ENCODE peak calls at places on chromosomes 16 and 17, in ten cellular contexts. One of them, this sample, is unnamed.

GRCh38 chr17:75160211-75160610 is 5.9 kb upstream of the JPT1 start:
- DNase-seq in activated naive CD4-positive, alpha-beta T cell treated with anti-CD3 and anti-CD28 coated beads for 36 hours: no peak
- DNase-seq in endothelial cell: no peak
- DNase-seq in PC-3: no peak
- DNase-seq in cardiac fibroblast: no peak
- DNase-seq in activated CD8-positive, alpha-beta memory T cell treated with anti-CD3 and anti-CD28 coated beads for 24 hours: no peak
- DNase-seq in activated CD4-positive, alpha-beta T cell treated with anti-CD3 and anti-CD28 coated beads, Interleukin-2, amount 50 U/mL, for 4 hours: no peak
- DNase-seq in nephron progenitor cell: no peak
- DNase-seq in heart right ventricle: no peak
- DNase-seq in activated T-cell treated with anti-CD3 and anti-CD28 coated beads for 1 hour: no peak
- DNase-seq in this sample: no peak

GRCh38 chr17:39800540-39800939 is 62.8 kb downstream of the GRB7 start:
- DNase-seq in activated naive CD4-positive, alpha-beta T cell treated with anti-CD3 and anti-CD28 coated beads for 36 hours: peak
- DNase-seq in endothelial cell: no peak
- DNase-seq in PC-3: no peak
- DNase-seq in cardiac fibroblast: peak
- DNase-seq in activated CD8-positive, alpha-beta memory T cell treated with anti-CD3 and anti-CD28 coated beads for 24 hours: peak
- DNase-seq in activated CD4-positive, alpha-beta T cell treated with anti-CD3 and anti-CD28 coated beads, Interleukin-2, amount 50 U/mL, for 4 hours: peak
- DNase-seq in nephron progenitor cell: no peak
- DNase-seq in heart right ventricle: no peak
- DNase-seq in activated T-cell treated with anti-CD3 and anti-CD28 coated beads for 1 hour: peak
- DNase-seq in this sample: peak

GRCh38 chr17:76995352-76996105 is 127.3 kb downstream of the MGAT5B start:
- DNase-seq in activated naive CD4-positive, alpha-beta T cell treated with anti-CD3 and anti-CD28 coated beads for 36 hours: no peak
- DNase-seq in endothelial cell: no peak
- DNase-seq in PC-3: no peak
- DNase-seq in cardiac fibroblast: no peak
- DNase-seq in activated CD8-positive, alpha-beta memory T cell treated with anti-CD3 and anti-CD28 coated beads for 24 hours: no peak
- DNase-seq in activated CD4-positive, alpha-beta T cell treated with anti-CD3 and anti-CD28 coated beads, Interleukin-2, amount 50 U/mL, for 4 hours: no peak
- DNase-seq in nephron progenitor cell: no peak
- DNase-seq in heart right ventricle: no peak
- DNase-seq in activated T-cell treated with anti-CD3 and anti-CD28 coated beads for 1 hour: no peak
- DNase-seq in this sample: no peak

GRCh38 chr17:20299013-20299412 is 168.3 kb downstream of the LGALS9B start:
- DNase-seq in activated naive CD4-positive, alpha-beta T cell treated with anti-CD3 and anti-CD28 coated beads for 36 hours: no peak
- DNase-seq in endothelial cell: no peak
- DNase-seq in PC-3: no peak
- DNase-seq in cardiac fibroblast: no peak
- DNase-seq in activated CD8-positive, alpha-beta memory T cell treated with anti-CD3 and anti-CD28 coated beads for 24 hours: no peak
- DNase-seq in activated CD4-positive, alpha-beta T cell treated with anti-CD3 and anti-CD28 coated beads, Interleukin-2, amount 50 U/mL, for 4 hours: no peak
- DNase-seq in nephron progenitor cell: no peak
- DNase-seq in heart right ventricle: no peak
- DNase-seq in activated T-cell treated with anti-CD3 and anti-CD28 coated beads for 1 hour: no peak
- DNase-seq in this sample: no peak

GRCh38 chr16:54926166-54926838 is 4.4 kb upstream of the IRX5 start:
- DNase-seq in activated naive CD4-positive, alpha-beta T cell treated with anti-CD3 and anti-CD28 coated beads for 36 hours: no peak
- DNase-seq in endothelial cell: no peak
- DNase-seq in PC-3: no peak
- DNase-seq in cardiac fibroblast: peak
- DNase-seq in activated CD8-positive, alpha-beta memory T cell treated with anti-CD3 and anti-CD28 coated beads for 24 hours: no peak
- DNase-seq in activated CD4-positive, alpha-beta T cell treated with anti-CD3 and anti-CD28 coated beads, Interleukin-2, amount 50 U/mL, for 4 hours: no peak
- DNase-seq in nephron progenitor cell: no peak
- DNase-seq in heart right ventricle: no peak
- DNase-seq in activated T-cell treated with anti-CD3 and anti-CD28 coated beads for 1 hour: no peak
- DNase-seq in this sample: no peak

GRCh38 chr16:27450836-27451341 is 48.9 kb downstream of the IL21R start:
- DNase-seq in activated naive CD4-positive, alpha-beta T cell treated with anti-CD3 and anti-CD28 coated beads for 36 hours: peak
- DNase-seq in endothelial cell: no peak
- DNase-seq in PC-3: no peak
- DNase-seq in cardiac fibroblast: peak
- DNase-seq in activated CD8-positive, alpha-beta memory T cell treated with anti-CD3 and anti-CD28 coated beads for 24 hours: peak
- DNase-seq in activated CD4-positive, alpha-beta T cell treated with anti-CD3 and anti-CD28 coated beads, Interleukin-2, amount 50 U/mL, for 4 hours: no peak
- DNase-seq in nephron progenitor cell: no peak
- DNase-seq in heart right ventricle: no peak
- DNase-seq in activated T-cell treated with anti-CD3 and anti-CD28 coated beads for 1 hour: peak
- DNase-seq in this sample: peak

GRCh38 chr16:11100239-11100750 is 155.7 kb downstream of the SOCS1 start:
- DNase-seq in activated naive CD4-positive, alpha-beta T cell treated with anti-CD3 and anti-CD28 coated beads for 36 hours: peak
- DNase-seq in endothelial cell: peak
- DNase-seq in PC-3: peak
- DNase-seq in cardiac fibroblast: peak
- DNase-seq in activated CD8-positive, alpha-beta memory T cell treated with anti-CD3 and anti-CD28 coated beads for 24 hours: no peak
- DNase-seq in activated CD4-positive, alpha-beta T cell treated with anti-CD3 and anti-CD28 coated beads, Interleukin-2, amount 50 U/mL, for 4 hours: no peak
- DNase-seq in nephron progenitor cell: peak
- DNase-seq in heart right ventricle: peak
- DNase-seq in activated T-cell treated with anti-CD3 and anti-CD28 coated beads for 1 hour: no peak
- DNase-seq in this sample: peak

GRCh38 chr16:89561195-89562026 is 929 bp downstream of the RPL13 start:
- DNase-seq in activated naive CD4-positive, alpha-beta T cell treated with anti-CD3 and anti-CD28 coated beads for 36 hours: no peak
- DNase-seq in endothelial cell: no peak
- DNase-seq in PC-3: no peak
- DNase-seq in cardiac fibroblast: no peak
- DNase-seq in activated CD8-positive, alpha-beta memory T cell treated with anti-CD3 and anti-CD28 coated beads for 24 hours: no peak
- DNase-seq in activated CD4-positive, alpha-beta T cell treated with anti-CD3 and anti-CD28 coated beads, Interleukin-2, amount 50 U/mL, for 4 hours: no peak
- DNase-seq in nephron progenitor cell: no peak
- DNase-seq in heart right ventricle: no peak
- DNase-seq in activated T-cell treated with anti-CD3 and anti-CD28 coated beads for 1 hour: no peak
- DNase-seq in this sample: no peak

GRCh38 chr16:81891734-81892364 is 112.8 kb downstream of the PLCG2 start:
- DNase-seq in activated naive CD4-positive, alpha-beta T cell treated with anti-CD3 and anti-CD28 coated beads for 36 hours: no peak
- DNase-seq in endothelial cell: no peak
- DNase-seq in PC-3: peak
- DNase-seq in cardiac fibroblast: no peak
- DNase-seq in activated CD8-positive, alpha-beta memory T cell treated with anti-CD3 and anti-CD28 coated beads for 24 hours: no peak
- DNase-seq in activated CD4-positive, alpha-beta T cell treated with anti-CD3 and anti-CD28 coated beads, Interleukin-2, amount 50 U/mL, for 4 hours: no peak
- DNase-seq in nephron progenitor cell: no peak
- DNase-seq in heart right ventricle: no peak
- DNase-seq in activated T-cell treated with anti-CD3 and anti-CD28 coated beads for 1 hour: no peak
- DNase-seq in this sample: no peak

GRCh38 chr17:59707971-59708425 is 544 bp downstream of the VMP1 start:
- DNase-seq in activated naive CD4-positive, alpha-beta T cell treated with anti-CD3 and anti-CD28 coated beads for 36 hours: no peak
- DNase-seq in endothelial cell: no peak
- DNase-seq in PC-3: no peak
- DNase-seq in cardiac fibroblast: no peak
- DNase-seq in activated CD8-positive, alpha-beta memory T cell treated with anti-CD3 and anti-CD28 coated beads for 24 hours: no peak
- DNase-seq in activated CD4-positive, alpha-beta T cell treated with anti-CD3 and anti-CD28 coated beads, Interleukin-2, amount 50 U/mL, for 4 hours: no peak
- DNase-seq in nephron progenitor cell: peak
- DNase-seq in heart right ventricle: no peak
- DNase-seq in activated T-cell treated with anti-CD3 and anti-CD28 coated beads for 1 hour: no peak
- DNase-seq in this sample: no peak

GRCh38 chr17:34613064-34614019 is 34.0 kb downstream of the TMEM132E start:
- DNase-seq in activated naive CD4-positive, alpha-beta T cell treated with anti-CD3 and anti-CD28 coated beads for 36 hours: no peak
- DNase-seq in endothelial cell: no peak
- DNase-seq in PC-3: no peak
- DNase-seq in cardiac fibroblast: no peak
- DNase-seq in activated CD8-positive, alpha-beta memory T cell treated with anti-CD3 and anti-CD28 coated beads for 24 hours: no peak
- DNase-seq in activated CD4-positive, alpha-beta T cell treated with anti-CD3 and anti-CD28 coated beads, Interleukin-2, amount 50 U/mL, for 4 hours: no peak
- DNase-seq in nephron progenitor cell: peak
- DNase-seq in heart right ventricle: no peak
- DNase-seq in activated T-cell treated with anti-CD3 and anti-CD28 coated beads for 1 hour: no peak
- DNase-seq in this sample: peak

GRCh38 chr16:55701442-55702319 is 45.9 kb downstream of the SLC6A2 start:
- DNase-seq in activated naive CD4-positive, alpha-beta T cell treated with anti-CD3 and anti-CD28 coated beads for 36 hours: peak
- DNase-seq in endothelial cell: peak
- DNase-seq in PC-3: peak
- DNase-seq in cardiac fibroblast: peak
- DNase-seq in activated CD8-positive, alpha-beta memory T cell treated with anti-CD3 and anti-CD28 coated beads for 24 hours: peak
- DNase-seq in activated CD4-positive, alpha-beta T cell treated with anti-CD3 and anti-CD28 coated beads, Interleukin-2, amount 50 U/mL, for 4 hours: no peak
- DNase-seq in nephron progenitor cell: peak
- DNase-seq in heart right ventricle: peak
- DNase-seq in activated T-cell treated with anti-CD3 and anti-CD28 coated beads for 1 hour: no peak
- DNase-seq in this sample: peak

GRCh38 chr16:71807905-71808592 is 585 bp downstream of the AP1G1 start:
- DNase-seq in activated naive CD4-positive, alpha-beta T cell treated with anti-CD3 and anti-CD28 coated beads for 36 hours: peak
- DNase-seq in endothelial cell: peak
- DNase-seq in PC-3: no peak
- DNase-seq in cardiac fibroblast: peak
- DNase-seq in activated CD8-positive, alpha-beta memory T cell treated with anti-CD3 and anti-CD28 coated beads for 24 hours: no peak
- DNase-seq in activated CD4-positive, alpha-beta T cell treated with anti-CD3 and anti-CD28 coated beads, Interleukin-2, amount 50 U/mL, for 4 hours: peak
- DNase-seq in nephron progenitor cell: no peak
- DNase-seq in heart right ventricle: no peak
- DNase-seq in activated T-cell treated with anti-CD3 and anti-CD28 coated beads for 1 hour: no peak
- DNase-seq in this sample: peak

GRCh38 chr16:24683847-24684493 is 45.5 kb upstream of the TNRC6A start:
- DNase-seq in activated naive CD4-positive, alpha-beta T cell treated with anti-CD3 and anti-CD28 coated beads for 36 hours: no peak
- DNase-seq in endothelial cell: no peak
- DNase-seq in PC-3: no peak
- DNase-seq in cardiac fibroblast: no peak
- DNase-seq in activated CD8-positive, alpha-beta memory T cell treated with anti-CD3 and anti-CD28 coated beads for 24 hours: no peak
- DNase-seq in activated CD4-positive, alpha-beta T cell treated with anti-CD3 and anti-CD28 coated beads, Interleukin-2, amount 50 U/mL, for 4 hours: no peak
- DNase-seq in nephron progenitor cell: no peak
- DNase-seq in heart right ventricle: no peak
- DNase-seq in activated T-cell treated with anti-CD3 and anti-CD28 coated beads for 1 hour: no peak
- DNase-seq in this sample: no peak

GRCh38 chr16:79146-80054 is 1.4 kb downstream of the MPG start:
- DNase-seq in activated naive CD4-positive, alpha-beta T cell treated with anti-CD3 and anti-CD28 coated beads for 36 hours: no peak
- DNase-seq in endothelial cell: no peak
- DNase-seq in PC-3: no peak
- DNase-seq in cardiac fibroblast: peak
- DNase-seq in activated CD8-positive, alpha-beta memory T cell treated with anti-CD3 and anti-CD28 coated beads for 24 hours: no peak
- DNase-seq in activated CD4-positive, alpha-beta T cell treated with anti-CD3 and anti-CD28 coated beads, Interleukin-2, amount 50 U/mL, for 4 hours: no peak
- DNase-seq in nephron progenitor cell: no peak
- DNase-seq in heart right ventricle: no peak
- DNase-seq in activated T-cell treated with anti-CD3 and anti-CD28 coated beads for 1 hour: no peak
- DNase-seq in this sample: no peak

GRCh38 chr16:10509534-10510025 is 70.8 kb downstream of the EMP2 start:
- DNase-seq in activated naive CD4-positive, alpha-beta T cell treated with anti-CD3 and anti-CD28 coated beads for 36 hours: peak
- DNase-seq in endothelial cell: peak
- DNase-seq in PC-3: peak
- DNase-seq in cardiac fibroblast: peak
- DNase-seq in activated CD8-positive, alpha-beta memory T cell treated with anti-CD3 and anti-CD28 coated beads for 24 hours: peak
- DNase-seq in activated CD4-positive, alpha-beta T cell treated with anti-CD3 and anti-CD28 coated beads, Interleukin-2, amount 50 U/mL, for 4 hours: peak
- DNase-seq in nephron progenitor cell: peak
- DNase-seq in heart right ventricle: no peak
- DNase-seq in activated T-cell treated with anti-CD3 and anti-CD28 coated beads for 1 hour: peak
- DNase-seq in this sample: peak

GRCh38 chr17:78571329-78571728 is 5.9 kb downstream of the DNAH17 start:
- DNase-seq in activated naive CD4-positive, alpha-beta T cell treated with anti-CD3 and anti-CD28 coated beads for 36 hours: no peak
- DNase-seq in endothelial cell: no peak
- DNase-seq in PC-3: no peak
- DNase-seq in cardiac fibroblast: no peak
- DNase-seq in activated CD8-positive, alpha-beta memory T cell treated with anti-CD3 and anti-CD28 coated beads for 24 hours: no peak
- DNase-seq in activated CD4-positive, alpha-beta T cell treated with anti-CD3 and anti-CD28 coated beads, Interleukin-2, amount 50 U/mL, for 4 hours: no peak
- DNase-seq in nephron progenitor cell: no peak
- DNase-seq in heart right ventricle: no peak
- DNase-seq in activated T-cell treated with anti-CD3 and anti-CD28 coated beads for 1 hour: no peak
- DNase-seq in this sample: no peak

GRCh38 chr17:77872199-77872598 is 86.3 kb upstream of the TNRC6C start:
- DNase-seq in activated naive CD4-positive, alpha-beta T cell treated with anti-CD3 and anti-CD28 coated beads for 36 hours: peak
- DNase-seq in endothelial cell: no peak
- DNase-seq in PC-3: no peak
- DNase-seq in cardiac fibroblast: no peak
- DNase-seq in activated CD8-positive, alpha-beta memory T cell treated with anti-CD3 and anti-CD28 coated beads for 24 hours: no peak
- DNase-seq in activated CD4-positive, alpha-beta T cell treated with anti-CD3 and anti-CD28 coated beads, Interleukin-2, amount 50 U/mL, for 4 hours: no peak
- DNase-seq in nephron progenitor cell: no peak
- DNase-seq in heart right ventricle: no peak
- DNase-seq in activated T-cell treated with anti-CD3 and anti-CD28 coated beads for 1 hour: no peak
- DNase-seq in this sample: peak

GRCh38 chr17:70938311-70938710 is 769.0 kb downstream of the KCNJ2 start:
- DNase-seq in activated naive CD4-positive, alpha-beta T cell treated with anti-CD3 and anti-CD28 coated beads for 36 hours: no peak
- DNase-seq in endothelial cell: no peak
- DNase-seq in PC-3: no peak
- DNase-seq in cardiac fibroblast: no peak
- DNase-seq in activated CD8-positive, alpha-beta memory T cell treated with anti-CD3 and anti-CD28 coated beads for 24 hours: no peak
- DNase-seq in activated CD4-positive, alpha-beta T cell treated with anti-CD3 and anti-CD28 coated beads, Interleukin-2, amount 50 U/mL, for 4 hours: no peak
- DNase-seq in nephron progenitor cell: no peak
- DNase-seq in heart right ventricle: no peak
- DNase-seq in activated T-cell treated with anti-CD3 and anti-CD28 coated beads for 1 hour: no peak
- DNase-seq in this sample: no peak

GRCh38 chr17:14921936-14922335 is 343.2 kb downstream of the PMP22 start:
- DNase-seq in activated naive CD4-positive, alpha-beta T cell treated with anti-CD3 and anti-CD28 coated beads for 36 hours: no peak
- DNase-seq in endothelial cell: no peak
- DNase-seq in PC-3: no peak
- DNase-seq in cardiac fibroblast: no peak
- DNase-seq in activated CD8-positive, alpha-beta memory T cell treated with anti-CD3 and anti-CD28 coated beads for 24 hours: no peak
- DNase-seq in activated CD4-positive, alpha-beta T cell treated with anti-CD3 and anti-CD28 coated beads, Interleukin-2, amount 50 U/mL, for 4 hours: no peak
- DNase-seq in nephron progenitor cell: no peak
- DNase-seq in heart right ventricle: no peak
- DNase-seq in activated T-cell treated with anti-CD3 and anti-CD28 coated beads for 1 hour: no peak
- DNase-seq in this sample: no peak

GRCh38 chr17:56913000-56913866 is 616 bp downstream of the TRIM25 start:
- DNase-seq in activated naive CD4-positive, alpha-beta T cell treated with anti-CD3 and anti-CD28 coated beads for 36 hours: peak
- DNase-seq in endothelial cell: peak
- DNase-seq in PC-3: peak
- DNase-seq in cardiac fibroblast: peak
- DNase-seq in activated CD8-positive, alpha-beta memory T cell treated with anti-CD3 and anti-CD28 coated beads for 24 hours: no peak
- DNase-seq in activated CD4-positive, alpha-beta T cell treated with anti-CD3 and anti-CD28 coated beads, Interleukin-2, amount 50 U/mL, for 4 hours: no peak
- DNase-seq in nephron progenitor cell: peak
- DNase-seq in heart right ventricle: peak
- DNase-seq in activated T-cell treated with anti-CD3 and anti-CD28 coated beads for 1 hour: no peak
- DNase-seq in this sample: no peak

GRCh38 chr17:58006563-58006923 is 503 bp downstream of the SRSF1 start:
- DNase-seq in activated naive CD4-positive, alpha-beta T cell treated with anti-CD3 and anti-CD28 coated beads for 36 hours: peak
- DNase-seq in endothelial cell: peak
- DNase-seq in PC-3: peak
- DNase-seq in cardiac fibroblast: peak
- DNase-seq in activated CD8-positive, alpha-beta memory T cell treated with anti-CD3 and anti-CD28 coated beads for 24 hours: peak
- DNase-seq in activated CD4-positive, alpha-beta T cell treated with anti-CD3 and anti-CD28 coated beads, Interleukin-2, amount 50 U/mL, for 4 hours: peak
- DNase-seq in nephron progenitor cell: peak
- DNase-seq in heart right ventricle: peak
- DNase-seq in activated T-cell treated with anti-CD3 and anti-CD28 coated beads for 1 hour: peak
- DNase-seq in this sample: peak

GRCh38 chr16:1495281-1496262 is 2.4 kb downstream of the TELO2 start:
- DNase-seq in activated naive CD4-positive, alpha-beta T cell treated with anti-CD3 and anti-CD28 coated beads for 36 hours: no peak
- DNase-seq in endothelial cell: no peak
- DNase-seq in PC-3: no peak
- DNase-seq in cardiac fibroblast: no peak
- DNase-seq in activated CD8-positive, alpha-beta memory T cell treated with anti-CD3 and anti-CD28 coated beads for 24 hours: no peak
- DNase-seq in activated CD4-positive, alpha-beta T cell treated with anti-CD3 and anti-CD28 coated beads, Interleukin-2, amount 50 U/mL, for 4 hours: no peak
- DNase-seq in nephron progenitor cell: no peak
- DNase-seq in heart right ventricle: no peak
- DNase-seq in activated T-cell treated with anti-CD3 and anti-CD28 coated beads for 1 hour: no peak
- DNase-seq in this sample: no peak

GRCh38 chr16:87062569-87063442 is 254.4 kb downstream of the C16orf95 start:
- DNase-seq in activated naive CD4-positive, alpha-beta T cell treated with anti-CD3 and anti-CD28 coated beads for 36 hours: peak
- DNase-seq in endothelial cell: peak
- DNase-seq in PC-3: peak
- DNase-seq in cardiac fibroblast: peak
- DNase-seq in activated CD8-positive, alpha-beta memory T cell treated with anti-CD3 and anti-CD28 coated beads for 24 hours: peak
- DNase-seq in activated CD4-positive, alpha-beta T cell treated with anti-CD3 and anti-CD28 coated beads, Interleukin-2, amount 50 U/mL, for 4 hours: peak
- DNase-seq in nephron progenitor cell: peak
- DNase-seq in heart right ventricle: peak
- DNase-seq in activated T-cell treated with anti-CD3 and anti-CD28 coated beads for 1 hour: peak
- DNase-seq in this sample: peak

GRCh38 chr16:14641877-14642276 is 9.1 kb downstream of the BFAR start:
- DNase-seq in activated naive CD4-positive, alpha-beta T cell treated with anti-CD3 and anti-CD28 coated beads for 36 hours: no peak
- DNase-seq in endothelial cell: no peak
- DNase-seq in PC-3: no peak
- DNase-seq in cardiac fibroblast: peak
- DNase-seq in activated CD8-positive, alpha-beta memory T cell treated with anti-CD3 and anti-CD28 coated beads for 24 hours: no peak
- DNase-seq in activated CD4-positive, alpha-beta T cell treated with anti-CD3 and anti-CD28 coated beads, Interleukin-2, amount 50 U/mL, for 4 hours: no peak
- DNase-seq in nephron progenitor cell: no peak
- DNase-seq in heart right ventricle: no peak
- DNase-seq in activated T-cell treated with anti-CD3 and anti-CD28 coated beads for 1 hour: no peak
- DNase-seq in this sample: no peak

GRCh38 chr16:87490091-87490798 is 2.6 kb downstream of the ZCCHC14 start:
- DNase-seq in activated naive CD4-positive, alpha-beta T cell treated with anti-CD3 and anti-CD28 coated beads for 36 hours: peak
- DNase-seq in endothelial cell: no peak
- DNase-seq in PC-3: no peak
- DNase-seq in cardiac fibroblast: no peak
- DNase-seq in activated CD8-positive, alpha-beta memory T cell treated with anti-CD3 and anti-CD28 coated beads for 24 hours: no peak
- DNase-seq in activated CD4-positive, alpha-beta T cell treated with anti-CD3 and anti-CD28 coated beads, Interleukin-2, amount 50 U/mL, for 4 hours: no peak
- DNase-seq in nephron progenitor cell: no peak
- DNase-seq in heart right ventricle: no peak
- DNase-seq in activated T-cell treated with anti-CD3 and anti-CD28 coated beads for 1 hour: no peak
- DNase-seq in this sample: peak

GRCh38 chr17:7293131-7293557 is 1.3 kb downstream of the YBX2 start:
- DNase-seq in activated naive CD4-positive, alpha-beta T cell treated with anti-CD3 and anti-CD28 coated beads for 36 hours: no peak
- DNase-seq in endothelial cell: no peak
- DNase-seq in PC-3: no peak
- DNase-seq in cardiac fibroblast: peak
- DNase-seq in activated CD8-positive, alpha-beta memory T cell treated with anti-CD3 and anti-CD28 coated beads for 24 hours: no peak
- DNase-seq in activated CD4-positive, alpha-beta T cell treated with anti-CD3 and anti-CD28 coated beads, Interleukin-2, amount 50 U/mL, for 4 hours: no peak
- DNase-seq in nephron progenitor cell: no peak
- DNase-seq in heart right ventricle: no peak
- DNase-seq in activated T-cell treated with anti-CD3 and anti-CD28 coated beads for 1 hour: no peak
- DNase-seq in this sample: no peak

GRCh38 chr17:12851901-12852435 is 62.7 kb downstream of the ARHGAP44 start:
- DNase-seq in activated naive CD4-positive, alpha-beta T cell treated with anti-CD3 and anti-CD28 coated beads for 36 hours: no peak
- DNase-seq in endothelial cell: no peak
- DNase-seq in PC-3: no peak
- DNase-seq in cardiac fibroblast: no peak
- DNase-seq in activated CD8-positive, alpha-beta memory T cell treated with anti-CD3 and anti-CD28 coated beads for 24 hours: no peak
- DNase-seq in activated CD4-positive, alpha-beta T cell treated with anti-CD3 and anti-CD28 coated beads, Interleukin-2, amount 50 U/mL, for 4 hours: no peak
- DNase-seq in nephron progenitor cell: no peak
- DNase-seq in heart right ventricle: no peak
- DNase-seq in activated T-cell treated with anti-CD3 and anti-CD28 coated beads for 1 hour: no peak
- DNase-seq in this sample: no peak

This sample was measured in activated CD8-positive, alpha-beta T cell treated with anti-CD3 and anti-CD28 coated beads for 36 hours.